ENCODE peak calls at places on chromosomes 16 and 17, in five cellular contexts. One of them, this sample, is unnamed.

GRCh38 chr16:21628772-21629171 is 23.6 kb downstream of the IGSF6 start:
- DNase-seq in AG04450: no peak
- DNase-seq in fibroblast of mammary gland: peak; percentile 83
- DNase-seq in transverse colon: no peak
- DNase-seq in prostate gland: no peak
- DNase-seq in this sample: no peak

GRCh38 chr17:80422981-80423380 is 8.0 kb downstream of the ENDOV start:
- DNase-seq in transverse colon: no peak
- DNase-seq in AG04450: no peak
- DNase-seq in fibroblast of mammary gland: no peak
- DNase-seq in prostate gland: no peak
- DNase-seq in this sample: no peak

GRCh38 chr17:350706-351435 is 1.7 kb downstream of the RPH3AL start:
- DNase-seq in AG04450: no peak
- DNase-seq in fibroblast of mammary gland: peak; percentile 76
- DNase-seq in transverse colon: peak; percentile 90
- DNase-seq in prostate gland: no peak
- DNase-seq in this sample: peak; percentile 94

GRCh38 chr17:3920940-3921852 is 4.9 kb upstream of the P2RX1 start:
- DNase-seq in prostate gland: no peak
- DNase-seq in AG04450: no peak
- DNase-seq in transverse colon: no peak
- DNase-seq in fibroblast of mammary gland: no peak
- DNase-seq in this sample: no peak

GRCh38 chr16:546909-547770 is 13.1 kb upstream of the PRR35 start:
- DNase-seq in transverse colon: peak; percentile 86
- DNase-seq in prostate gland: peak; percentile 77
- DNase-seq in AG04450: no peak
- DNase-seq in fibroblast of mammary gland: peak; percentile 63
- DNase-seq in this sample: peak; percentile 82

GRCh38 chr17:50218071-50218759 is 16.8 kb upstream of the COL1A1 start:
- DNase-seq in prostate gland: no peak
- DNase-seq in fibroblast of mammary gland: peak; percentile 75
- DNase-seq in AG04450: no peak
- DNase-seq in transverse colon: no peak
- DNase-seq in this sample: no peak

GRCh38 chr17:21573961-21574610 is 118.2 kb upstream of the KCNJ18 start:
- DNase-seq in transverse colon: peak; percentile 38
- DNase-seq in prostate gland: no peak
- DNase-seq in AG04450: peak; percentile 46
- DNase-seq in fibroblast of mammary gland: peak; percentile 81
- DNase-seq in this sample: peak; percentile 62

GRCh38 chr17:63395075-63395815 is 50.9 kb downstream of the CYB561 start:
- DNase-seq in AG04450: no peak
- DNase-seq in prostate gland: no peak
- DNase-seq in fibroblast of mammary gland: peak; percentile 89
- DNase-seq in transverse colon: no peak
- DNase-seq in this sample: no peak

GRCh38 chr16:81723098-81723723 is 55.9 kb upstream of the PLCG2 start:
- DNase-seq in fibroblast of mammary gland: peak; percentile 80
- DNase-seq in prostate gland: peak; percentile 82
- DNase-seq in transverse colon: no peak
- DNase-seq in AG04450: no peak
- DNase-seq in this sample: no peak

GRCh38 chr16:30837904-30838303 is 50.9 kb upstream of the ZNF629 start:
- DNase-seq in fibroblast of mammary gland: no peak
- DNase-seq in AG04450: no peak
- DNase-seq in prostate gland: no peak
- DNase-seq in transverse colon: no peak
- DNase-seq in this sample: no peak

GRCh38 chr17:6544770-6545169 is 11.6 kb downstream of the PITPNM3 start:
- DNase-seq in AG04450: no peak
- DNase-seq in prostate gland: no peak
- DNase-seq in transverse colon: no peak
- DNase-seq in fibroblast of mammary gland: no peak
- DNase-seq in this sample: no peak

GRCh38 chr16:77682586-77682985 is 39.7 kb upstream of the NUDT7 start:
- DNase-seq in prostate gland: no peak
- DNase-seq in fibroblast of mammary gland: no peak
- DNase-seq in AG04450: no peak
- DNase-seq in transverse colon: no peak
- DNase-seq in this sample: no peak

GRCh38 chr17:77809814-77810213 is 148.7 kb upstream of the TNRC6C start:
- DNase-seq in transverse colon: no peak
- DNase-seq in fibroblast of mammary gland: no peak
- DNase-seq in AG04450: no peak
- DNase-seq in prostate gland: no peak
- DNase-seq in this sample: no peak

GRCh38 chr17:66459811-66460270 is 157.4 kb downstream of the PRKCA start:
- DNase-seq in transverse colon: peak; percentile 44
- DNase-seq in AG04450: peak; percentile 97
- DNase-seq in prostate gland: no peak
- DNase-seq in fibroblast of mammary gland: peak; percentile 99
- DNase-seq in this sample: no peak

GRCh38 chr16:82176204-82176603 is 6.2 kb upstream of the MPHOSPH6 start:
- DNase-seq in prostate gland: no peak
- DNase-seq in transverse colon: no peak
- DNase-seq in AG04450: no peak
- DNase-seq in fibroblast of mammary gland: no peak
- DNase-seq in this sample: no peak

GRCh38 chr17:66431080-66431795 is 128.8 kb downstream of the PRKCA start:
- DNase-seq in transverse colon: no peak
- DNase-seq in prostate gland: no peak
- DNase-seq in AG04450: no peak
- DNase-seq in fibroblast of mammary gland: peak; percentile 75
- DNase-seq in this sample: no peak

GRCh38 chr17:8398980-8399379 is 1.4 kb upstream of the RNF222 start:
- DNase-seq in transverse colon: no peak
- DNase-seq in prostate gland: no peak
- DNase-seq in fibroblast of mammary gland: no peak
- DNase-seq in AG04450: no peak
- DNase-seq in this sample: no peak

GRCh38 chr17:48873212-48873611 is 19.4 kb upstream of the ATP5MC1 start:
- DNase-seq in transverse colon: peak; percentile 62
- DNase-seq in AG04450: peak; percentile 13
- DNase-seq in fibroblast of mammary gland: no peak
- DNase-seq in prostate gland: no peak
- DNase-seq in this sample: no peak

GRCh38 chr17:33023790-33024189 is 32.1 kb downstream of the SPACA3 start:
- DNase-seq in fibroblast of mammary gland: no peak
- DNase-seq in transverse colon: no peak
- DNase-seq in AG04450: no peak
- DNase-seq in prostate gland: no peak
- DNase-seq in this sample: no peak

GRCh38 chr17:29590261-29590978 is 972 bp upstream of the GIT1 start:
- DNase-seq in fibroblast of mammary gland: peak; percentile 78
- DNase-seq in transverse colon: peak; percentile 18
- DNase-seq in prostate gland: no peak
- DNase-seq in AG04450: no peak
- DNase-seq in this sample: no peak

GRCh38 chr16:87380875-87381274 is 2.7 kb downstream of the FBXO31 start:
- DNase-seq in prostate gland: no peak
- DNase-seq in AG04450: no peak
- DNase-seq in fibroblast of mammary gland: peak; percentile 53
- DNase-seq in transverse colon: no peak
- DNase-seq in this sample: no peak

GRCh38 chr17:80871341-80871740 is 120.3 kb upstream of the CHMP6 start:
- DNase-seq in prostate gland: no peak
- DNase-seq in fibroblast of mammary gland: no peak
- DNase-seq in transverse colon: no peak
- DNase-seq in AG04450: no peak
- DNase-seq in this sample: no peak

GRCh38 chr16:75566889-75567255 is 693 bp downstream of the GABARAPL2 start:
- DNase-seq in AG04450: no peak
- DNase-seq in transverse colon: peak; percentile 14
- DNase-seq in prostate gland: no peak
- DNase-seq in fibroblast of mammary gland: no peak
- DNase-seq in this sample: no peak

GRCh38 chr16:28623172-28623711 is 13.4 kb upstream of the SULT1A1 start:
- DNase-seq in prostate gland: no peak
- DNase-seq in AG04450: no peak
- DNase-seq in transverse colon: peak; percentile 85
- DNase-seq in fibroblast of mammary gland: no peak
- DNase-seq in this sample: peak; percentile 78

GRCh38 chr17:7589204-7589868 is 558 bp downstream of the SOX15 start:
- DNase-seq in fibroblast of mammary gland: peak; percentile 88
- DNase-seq in AG04450: no peak
- DNase-seq in prostate gland: peak; percentile 86
- DNase-seq in transverse colon: peak; percentile 81
- DNase-seq in this sample: peak; percentile 88

GRCh38 chr16:70638814-70639792 is 7.3 kb upstream of the IL34 start:
- DNase-seq in transverse colon: peak; percentile 31
- DNase-seq in AG04450: peak; percentile 54
- DNase-seq in prostate gland: no peak
- DNase-seq in fibroblast of mammary gland: peak; percentile 82
- DNase-seq in this sample: no peak

GRCh38 chr16:72105978-72106377 is 12.3 kb downstream of the DHX38 start:
- DNase-seq in transverse colon: no peak
- DNase-seq in fibroblast of mammary gland: no peak
- DNase-seq in AG04450: no peak
- DNase-seq in prostate gland: no peak
- DNase-seq in this sample: no peak

GRCh38 chr17:79057727-79058400 is 16.8 kb upstream of the ENGASE start:
- DNase-seq in fibroblast of mammary gland: no peak
- DNase-seq in AG04450: no peak
- DNase-seq in transverse colon: no peak
- DNase-seq in prostate gland: no peak
- DNase-seq in this sample: peak; percentile 13

GRCh38 chr16:50684823-50685455 is 3.8 kb upstream of the SNX20 start:
- DNase-seq in fibroblast of mammary gland: no peak
- DNase-seq in AG04450: no peak
- DNase-seq in transverse colon: no peak
- DNase-seq in prostate gland: no peak
- DNase-seq in this sample: no peak

GRCh38 chr16:4052801-4053662 is 63.2 kb downstream of the ADCY9 start:
- DNase-seq in fibroblast of mammary gland: peak; percentile 48
- DNase-seq in transverse colon: peak; percentile 69
- DNase-seq in AG04450: no peak
- DNase-seq in prostate gland: peak; percentile 52
- DNase-seq in this sample: peak; percentile 60

GRCh38 chr17:72476134-72476533 is 355.3 kb downstream of the SOX9 start:
- DNase-seq in AG04450: no peak
- DNase-seq in fibroblast of mammary gland: no peak
- DNase-seq in transverse colon: no peak
- DNase-seq in prostate gland: no peak
- DNase-seq in this sample: no peak

DNA sequence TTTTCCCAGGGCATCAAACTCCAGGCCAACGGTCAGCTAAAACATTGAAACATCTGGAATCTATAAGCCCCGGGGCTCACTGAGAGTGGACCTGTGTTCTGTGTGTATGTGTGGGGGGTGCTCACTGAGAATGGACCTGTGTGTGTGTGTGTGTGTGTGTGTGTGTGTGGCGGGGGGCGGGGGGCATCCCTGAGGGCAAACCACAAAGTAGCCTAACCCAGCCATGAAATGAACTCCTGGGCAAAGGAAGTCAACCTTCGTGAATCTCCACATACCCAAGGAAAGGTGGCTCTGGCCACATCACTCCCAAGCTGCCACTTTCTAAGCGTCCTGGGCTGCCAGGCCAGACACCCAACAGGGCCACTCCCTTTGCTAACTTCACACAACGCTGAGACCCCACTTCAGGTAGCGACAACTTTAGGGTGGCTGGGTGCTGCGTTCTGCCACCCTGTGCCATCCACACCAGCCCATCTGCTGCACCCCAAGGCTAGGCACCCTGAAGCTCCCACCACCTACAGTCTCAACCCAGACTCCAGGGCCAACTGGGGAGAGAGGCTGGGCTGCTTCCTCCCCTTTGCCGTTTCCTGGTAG is 1.6 kb downstream of the MAFG start:
- DNase-seq in prostate gland: no peak
- DNase-seq in transverse colon: no peak
- DNase-seq in fibroblast of mammary gland: no peak
- DNase-seq in AG04450: no peak
- DNase-seq in this sample: no peak
- H3K4me3 ChIP-seq in prostate gland: peak overlapping the region; percentile 98
- H3K4me3 ChIP-seq in transverse colon: peak overlapping the region; percentile 72
- H3K4me3 ChIP-seq in fibroblast of mammary gland: peak overlapping the region; percentile 71
- H3K4me3 ChIP-seq in AG04450: peak overlapping the region; percentile 77
- H3K4me3 ChIP-seq in this sample: peak overlapping the region; percentile 98

GRCh38 chr17:68327823-68328557 is 36.7 kb downstream of the ARSG start:
- DNase-seq in transverse colon: no peak
- DNase-seq in AG04450: no peak
- DNase-seq in prostate gland: no peak
- DNase-seq in fibroblast of mammary gland: no peak
- DNase-seq in this sample: no peak
- TF ChIP-seq CTCF in transverse colon: no peak
- TF ChIP-seq CTCF in AG04450: no peak
- TF ChIP-seq CTCF in prostate gland: no peak
- TF ChIP-seq CTCF in fibroblast of mammary gland: peak; percentile 6
- TF ChIP-seq CTCF in this sample: no peak

DNA sequence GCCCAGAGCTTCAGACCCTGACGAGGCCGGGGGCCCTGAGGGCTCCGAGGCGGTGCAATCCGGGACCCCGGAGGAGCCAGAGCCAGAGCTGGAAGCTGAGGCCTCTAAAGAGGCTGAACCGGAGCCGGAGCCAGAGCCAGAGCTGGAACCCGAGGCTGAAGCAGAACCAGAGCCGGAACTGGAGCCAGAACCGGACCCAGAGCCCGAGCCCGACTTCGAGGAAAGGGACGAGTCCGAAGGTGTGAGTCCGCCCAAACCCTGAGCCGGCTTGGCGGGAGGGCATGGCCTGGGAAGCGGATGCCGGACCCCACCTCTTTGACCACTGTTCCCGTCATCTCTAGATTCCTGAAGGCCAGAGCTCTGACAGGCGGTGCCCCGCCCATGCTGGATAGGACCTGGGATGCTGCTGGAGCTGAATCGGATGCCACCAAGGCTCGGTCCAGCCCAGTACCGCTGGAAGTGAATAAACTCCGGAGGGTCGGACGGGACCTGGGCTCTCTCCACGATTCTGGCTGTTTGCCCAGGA is 4.4 kb downstream of the NOL3 start:
- DNase-seq in fibroblast of mammary gland: no peak
- DNase-seq in transverse colon: no peak
- DNase-seq in prostate gland: no peak
- DNase-seq in AG04450: no peak
- DNase-seq in this sample: no peak
- H3K4me3 ChIP-seq in fibroblast of mammary gland: peak overlapping the region; percentile 50
- H3K4me3 ChIP-seq in transverse colon: peak overlapping the region; percentile 52
- H3K4me3 ChIP-seq in prostate gland: peak overlapping the region; percentile 38
- H3K4me3 ChIP-seq in AG04450: peak overlapping the region; percentile 52
- H3K4me3 ChIP-seq in this sample: peak overlapping the region; percentile 56

DNA sequence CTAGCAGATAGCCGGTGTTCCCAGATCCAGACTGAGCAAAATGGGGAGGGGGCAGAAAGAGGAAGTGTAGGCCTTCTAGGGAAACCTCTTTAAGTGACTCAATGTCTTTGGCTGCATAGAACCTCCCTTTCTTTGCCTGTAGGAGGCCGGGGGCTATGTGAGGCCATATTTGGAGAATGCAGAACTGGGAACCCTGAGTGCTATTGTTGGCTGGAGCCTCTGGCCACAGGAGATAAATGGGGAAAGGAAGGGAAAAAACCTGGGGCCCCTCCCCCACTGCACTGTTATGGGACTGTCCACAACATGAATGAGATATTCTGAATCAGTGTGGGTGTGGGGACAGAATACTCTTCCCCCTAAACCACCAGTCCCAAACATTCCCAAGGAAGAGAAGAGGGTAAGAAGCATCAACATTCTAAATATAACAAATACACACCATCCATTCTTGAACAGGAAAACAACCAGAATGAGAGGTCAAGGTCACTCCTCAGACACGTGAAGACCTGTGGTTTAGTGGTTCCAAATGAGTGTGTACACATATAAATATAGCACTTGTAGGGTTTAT is 2.4 kb downstream of the VPS25 start:
- DNase-seq in AG04450: no peak
- DNase-seq in transverse colon: no peak
- DNase-seq in fibroblast of mammary gland: no peak
- DNase-seq in prostate gland: no peak
- DNase-seq in this sample: no peak
- TF ChIP-seq CTCF in AG04450: no peak
- TF ChIP-seq CTCF in transverse colon: no peak
- TF ChIP-seq CTCF in fibroblast of mammary gland: no peak
- TF ChIP-seq CTCF in prostate gland: no peak
- TF ChIP-seq CTCF in this sample: no peak